ENCODE peak calls at places on chromosomes 2 and 18, in seven cellular contexts. Y is stimulated activated CD8-positive, alpha-beta memory T cell treated with anti-CD3 and anti-CD28 coated beads, Interleukin-4, amount 100 ng/mL, for 4 hours; C is Kasumi-1; T is activated T-cell treated with anti-CD3 and anti-CD28 coated beads, Interleukin-2, amount 50 U/mL, for 72 hours; Q is GM04504; X is CD8-positive, alpha-beta T cell; W is ovary. V is an unnamed sample.

GRCh38 chr2:240260664-240261063 is 120.2 kb upstream of the OTOS start:
- DNase-seq in C (no peak), Y (no peak), X (no peak), W (no peak), T (no peak), Q (no peak), V (no peak)

GRCh38 chr2:86392873-86393272 is 48.3 kb upstream of the KDM3A start:
- DNase-seq in C (no peak), W (no peak), T (no peak), X (no peak), Q (no peak), Y (no peak), V (no peak)

GRCh38 chr18:56831988-56832387 is 180.8 kb downstream of the WDR7 start:
- DNase-seq in C (no peak), X (no peak), W (no peak), Y (no peak), T (no peak), Q (no peak), V (no peak)

GRCh38 chr2:8031370-8031769 is 650.5 kb upstream of the ID2 start:
- DNase-seq in T (no peak), Y (no peak), W (no peak), X (no peak), Q (no peak), C (no peak), V (no peak)

GRCh38 chr2:149885468-149885867 is 297.9 kb upstream of the MMADHC start:
- DNase-seq in T (no peak), Y (no peak), Q (no peak), C (no peak), W (no peak), X (no peak), V (peak)

GRCh38 chr2:172208881-172209325 is 106.2 kb upstream of the DLX2 start:
- DNase-seq in X (no peak), W (no peak), Y (no peak), Q (peak), T (no peak), C (peak), V (peak)

GRCh38 chr2:158131919-158132566 is 30.4 kb downstream of the UPP2 start:
- DNase-seq in T (no peak), Y (no peak), X (no peak), W (no peak), Q (no peak), C (no peak), V (no peak)

GRCh38 chr2:3470166-3470651 is 49.1 kb downstream of the ADI1 start:
- DNase-seq in Y (no peak), C (no peak), W (peak), X (no peak), Q (peak), T (no peak), V (peak)

GRCh38 chr2:189363559-189363958 is 77.7 kb upstream of the WDR75 start:
- DNase-seq in W (no peak), X (no peak), Y (no peak), Q (no peak), C (peak), T (no peak), V (peak)

GRCh38 chr2:129709030-129709955 is 270.2 kb upstream of the RAB6C start:
- DNase-seq in T (no peak), Q (no peak), C (no peak), Y (no peak), X (no peak), W (no peak), V (no peak)

GRCh38 chr2:241358470-241358869 is 2.4 kb downstream of the FARP2 start:
- DNase-seq in T (no peak), Q (no peak), Y (no peak), X (no peak), W (no peak), C (no peak), V (no peak)

GRCh38 chr2:238895361-238895882 is 47.5 kb downstream of the TWIST2 start:
- DNase-seq in X (no peak), Q (no peak), C (no peak), W (no peak), Y (no peak), T (no peak), V (no peak)

GRCh38 chr18:58325521-58325908 is 281.5 kb downstream of the NEDD4L start:
- DNase-seq in Y (no peak), Q (no peak), T (no peak), X (no peak), W (no peak), C (no peak), V (no peak)

GRCh38 chr2:128037624-128038023 is 9.8 kb upstream of the SAP130 start:
- DNase-seq in C (peak), W (no peak), X (no peak), Q (no peak), T (no peak), Y (no peak), V (no peak)

GRCh38 chr18:79983793-79984192 is 4.6 kb downstream of the TXNL4A start:
- DNase-seq in X (no peak), Q (no peak), T (peak), Y (no peak), W (no peak), C (no peak), V (no peak)

GRCh38 chr18:49601211-49601610 is 39.4 kb downstream of the LIPG start:
- DNase-seq in W (no peak), T (no peak), C (no peak), Y (no peak), X (no peak), Q (no peak), V (no peak)

GRCh38 chr2:203548887-203549286 is 13.8 kb upstream of the RAPH1 start:
- DNase-seq in W (no peak), C (no peak), Y (no peak), Q (no peak), T (no peak), X (no peak), V (no peak)

GRCh38 chr2:19228720-19229119 is 129.7 kb downstream of the OSR1 start:
- DNase-seq in X (no peak), W (no peak), C (no peak), T (no peak), Y (no peak), Q (no peak), V (peak)

GRCh38 chr2:226756131-226756530 is 43.5 kb downstream of the IRS1 start:
- DNase-seq in Y (no peak), X (no peak), W (no peak), C (no peak), Q (no peak), T (peak), V (peak)